ENCODE peak calls at places on chromosomes 13 and 19, in four cellular contexts. B is brain microvascular endothelial cell, Y is IMR-90, U is GM23338. Q is an unnamed sample.

GRCh38 chr19:7783991-7784421 is 21.0 kb downstream of the CLEC4M start:
- DNase-seq in B (peak), Y (peak), U (peak), Q (peak)

GRCh38 chr13:80962855-80963254 is 621.9 kb upstream of the SPRY2 start:
- DNase-seq in B (no peak), Y (no peak), U (no peak), Q (no peak)

GRCh38 chr19:29454109-29454508 is 71.7 kb upstream of the VSTM2B start:
- DNase-seq in B (no peak), Y (no peak), U (no peak), Q (no peak)

GRCh38 chr19:41863209-41863931 is 3.3 kb downstream of the RPS19 start:
- DNase-seq in B (no peak), Y (no peak), U (no peak), Q (no peak)

GRCh38 chr19:10346509-10346908 is 7.1 kb upstream of the ICAM3 start:
- DNase-seq in B (peak), Y (peak), U (no peak), Q (no peak)

GRCh38 chr13:114118763-114119123 is 13.7 kb downstream of the RASA3 start:
- DNase-seq in B (peak), Y (peak), U (no peak), Q (peak)

GRCh38 chr13:102333320-102334181 is 68.3 kb downstream of the FGF14 start:
- DNase-seq in B (no peak), Y (no peak), U (peak), Q (no peak)

GRCh38 chr13:40170982-40171381 is 495.5 kb downstream of the FOXO1 start:
- DNase-seq in B (no peak), Y (no peak), U (no peak), Q (no peak)

GRCh38 chr13:91668844-91669495 is 270.5 kb downstream of the GPC5 start:
- DNase-seq in B (no peak), Y (no peak), U (no peak), Q (no peak)

GRCh38 chr13:31517599-31517998 is 221.7 kb upstream of the RXFP2 start:
- DNase-seq in B (no peak), Y (no peak), U (no peak), Q (no peak)

GRCh38 chr13:20902438-20903163 is at the start of gene XPO4:
- DNase-seq in B (peak), Y (peak), U (peak), Q (peak)

GRCh38 chr13:66926200-66926850 is 303.8 kb downstream of the PCDH9 start:
- DNase-seq in B (no peak), Y (no peak), U (no peak), Q (no peak)

GRCh38 chr13:46721054-46721453 is 75.9 kb downstream of the ESD start:
- DNase-seq in B (peak), Y (peak), U (peak), Q (peak)

GRCh38 chr13:98039964-98040363 is 86.5 kb downstream of the IPO5 start:
- DNase-seq in B (no peak), Y (no peak), U (peak), Q (no peak)

GRCh38 chr13:30158774-30159445 is 148.4 kb downstream of the KATNAL1 start:
- DNase-seq in B (peak), Y (peak), U (no peak), Q (peak)

GRCh38 chr13:26061947-26062346 is 10.1 kb upstream of the SHISA2 start:
- DNase-seq in B (peak), Y (peak), U (no peak), Q (peak)

GRCh38 chr13:111326981-111327642 is 6.7 kb downstream of the TEX29 start:
- DNase-seq in B (no peak), Y (no peak), U (no peak), Q (no peak)

GRCh38 chr13:105070452-105070851 is 1465.0 kb downstream of the EFNB2 start:
- DNase-seq in B (no peak), Y (no peak), U (no peak), Q (no peak)

GRCh38 chr13:82565191-82565590 is 1317.1 kb downstream of the SLITRK1 start:
- DNase-seq in B (no peak), Y (no peak), U (peak), Q (peak)

GRCh38 chr19:14369399-14370168 is 11.7 kb upstream of the ADGRE5 start:
- DNase-seq in B (peak), Y (peak), U (no peak), Q (peak)

GRCh38 chr13:95185851-95186250 is 115.4 kb downstream of the ABCC4 start:
- DNase-seq in B (no peak), Y (no peak), U (no peak), Q (no peak)

GRCh38 chr13:28819046-28819747 is 942 bp upstream of the MTUS2 start:
- DNase-seq in B (no peak), Y (peak), U (peak), Q (peak)

GRCh38 chr13:101712026-101712348 is 259.5 kb downstream of the ITGBL1 start:
- DNase-seq in B (no peak), Y (no peak), U (no peak), Q (no peak)

DNA sequence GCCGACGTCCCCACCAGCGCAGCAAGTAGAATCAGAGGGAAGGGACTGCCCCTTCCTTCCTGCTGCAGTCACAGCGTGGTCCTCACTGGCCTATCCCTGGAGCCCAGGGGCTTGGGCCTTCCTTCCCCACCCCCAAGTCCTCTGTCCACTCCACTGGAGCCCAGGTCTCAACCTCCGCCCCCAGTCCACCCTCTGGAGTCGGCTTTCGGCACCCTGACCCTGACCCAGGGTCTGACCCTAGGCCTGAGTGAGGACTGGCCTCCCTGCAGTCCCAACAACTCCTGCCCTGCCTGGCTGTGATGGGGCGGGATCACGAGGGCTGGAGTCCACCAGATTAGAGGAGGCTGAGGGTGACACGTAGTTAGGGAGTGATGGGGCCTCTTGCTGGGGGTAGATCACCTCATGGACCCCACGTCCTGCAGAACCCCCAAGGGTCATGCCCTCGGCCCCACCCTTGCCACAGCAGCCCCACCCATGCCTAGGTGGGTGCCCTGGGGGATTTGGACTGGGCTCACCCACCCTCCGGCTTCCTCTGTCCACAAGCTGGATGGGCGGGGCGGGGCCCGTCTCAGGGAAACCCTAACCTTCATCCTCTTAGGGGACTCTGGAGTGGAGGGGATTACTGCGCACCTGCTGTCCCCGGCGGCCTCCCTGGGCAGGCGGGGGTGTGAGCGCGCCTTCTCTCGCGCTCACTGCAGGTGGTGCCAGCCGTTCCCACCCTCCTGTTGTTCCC is 3.8 kb downstream of the RAX2 start:
- DNase-seq in B (no peak), Y (no peak), U (no peak), Q (no peak)
- TF ChIP-seq CTCF in B (no peak), Y (no peak), U (no peak), Q (no peak)

GRCh38 chr19:44356383-44357111 is at the start of gene ZNF112:
- DNase-seq in B (peak), Y (peak), U (peak), Q (peak)
- H3K4me3 ChIP-seq in B (peak), Y (peak), U (peak), Q (peak)

GRCh38 chr13:36251012-36251411 is 36.7 kb upstream of the SOHLH2 start:
- DNase-seq in B (no peak), Y (no peak), U (no peak), Q (no peak)
- TF ChIP-seq CTCF in B (no peak), Y (no peak), U (no peak), Q (no peak)

DNA sequence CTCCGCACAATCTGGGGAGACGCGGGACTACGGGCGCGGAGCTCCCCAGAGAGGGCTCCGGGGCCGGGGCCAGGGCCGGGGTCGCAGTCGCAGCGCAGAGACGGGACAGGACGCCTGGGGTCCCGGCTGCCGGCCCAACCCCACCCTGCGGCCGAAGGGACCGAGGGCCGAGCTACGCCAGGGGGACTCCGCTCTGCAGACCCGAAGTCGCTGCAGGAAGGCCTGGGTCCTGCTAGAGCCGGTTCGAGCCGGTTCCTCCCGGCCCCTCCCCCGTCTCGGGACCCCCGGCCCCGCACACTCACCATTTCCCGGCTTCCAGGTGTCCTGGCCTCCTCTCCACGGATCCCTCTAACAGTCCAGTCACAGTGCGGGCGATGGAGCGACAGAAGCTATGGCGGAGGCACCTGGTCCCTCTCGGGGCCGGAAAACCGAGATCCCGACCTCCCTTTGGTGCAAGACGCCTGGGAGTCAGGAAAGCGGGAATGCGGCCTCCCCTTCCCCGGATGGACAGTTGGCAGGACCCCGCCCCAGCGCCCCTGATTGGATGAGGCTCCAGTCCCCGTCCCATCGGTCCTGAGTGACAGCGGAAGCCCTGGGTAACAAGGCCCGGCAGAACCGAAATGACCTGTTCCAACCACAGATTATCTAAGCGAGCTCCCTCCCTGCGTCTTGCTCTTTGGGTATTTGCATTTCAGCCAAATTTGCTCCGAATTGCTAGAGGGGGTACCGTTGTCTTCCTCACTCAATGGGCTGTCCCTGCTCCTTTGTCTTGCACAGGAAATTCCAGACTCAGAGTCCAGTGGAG is at the start of gene ZNF625:
- DNase-seq in B (peak), Y (peak), U (peak), Q (peak)
- H3K4me3 ChIP-seq in B (peak), Y (peak), U (peak), Q (peak)

DNA sequence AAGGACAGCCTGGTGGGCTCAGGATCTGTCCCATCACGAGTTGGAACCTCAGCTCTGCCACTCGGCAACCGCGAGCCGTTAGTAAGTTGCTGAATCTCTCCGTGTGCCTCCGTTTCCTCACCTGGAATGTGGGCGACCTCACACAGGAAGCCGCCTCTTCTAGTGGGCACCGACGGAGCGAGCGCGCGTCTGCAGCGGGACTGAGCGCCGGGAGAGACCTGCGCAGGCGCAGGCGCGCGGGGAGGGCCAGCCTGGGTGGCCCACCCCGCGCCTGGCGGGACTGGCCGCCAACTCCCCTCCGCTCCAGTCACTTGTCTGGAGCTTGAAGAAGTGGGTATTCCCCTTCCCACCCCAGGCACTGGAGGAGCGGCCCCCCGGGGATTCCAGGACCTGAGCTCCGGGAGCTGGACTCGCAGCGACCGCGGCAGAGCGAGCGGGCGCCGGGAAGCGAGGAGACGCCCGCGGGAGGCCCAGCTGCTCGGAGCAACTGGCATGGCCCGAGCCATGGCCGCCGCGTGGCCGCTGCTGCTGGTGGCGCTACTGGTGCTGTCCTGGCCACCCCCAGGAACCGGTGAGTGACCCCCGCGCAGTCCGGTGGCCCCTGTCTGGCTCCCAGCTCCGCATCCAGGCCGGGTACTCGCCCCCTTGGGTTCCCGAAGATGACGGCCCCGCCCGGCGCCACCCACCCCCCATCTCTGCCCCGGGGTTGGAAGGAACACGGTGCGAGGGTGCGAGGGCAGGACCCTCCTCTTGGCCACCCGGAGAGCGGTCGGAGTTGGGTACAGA is at the start of gene PVR:
- DNase-seq in B (peak), Y (peak), U (peak), Q (peak)
- TF ChIP-seq CTCF in B (no peak), Y (no peak), U (no peak), Q (no peak)

GRCh38 chr19:18322759-18323460 is at the start of gene LSM4:
- DNase-seq in B (peak), Y (peak), U (peak), Q (peak)

GRCh38 chr19:18319591-18320135 is 3.2 kb downstream of the LSM4 start:
- DNase-seq in B (no peak), Y (no peak), U (no peak), Q (no peak)

GRCh38 chr19:18321729-18322091 is 1.2 kb downstream of the LSM4 start:
- DNase-seq in B (no peak), Y (peak), U (no peak), Q (peak)

GRCh38 chr19:18322318-18322758 is 538 bp downstream of the LSM4 start:
- DNase-seq in B (peak), Y (peak), U (peak), Q (peak)

GRCh38 chr19:18320865-18321728 is 1.8 kb downstream of the LSM4 start:
- DNase-seq in B (no peak), Y (no peak), U (no peak), Q (no peak)
- H3K4me3 ChIP-seq in B (no peak), Y (no peak), U (peak), Q (no peak)

DNA sequence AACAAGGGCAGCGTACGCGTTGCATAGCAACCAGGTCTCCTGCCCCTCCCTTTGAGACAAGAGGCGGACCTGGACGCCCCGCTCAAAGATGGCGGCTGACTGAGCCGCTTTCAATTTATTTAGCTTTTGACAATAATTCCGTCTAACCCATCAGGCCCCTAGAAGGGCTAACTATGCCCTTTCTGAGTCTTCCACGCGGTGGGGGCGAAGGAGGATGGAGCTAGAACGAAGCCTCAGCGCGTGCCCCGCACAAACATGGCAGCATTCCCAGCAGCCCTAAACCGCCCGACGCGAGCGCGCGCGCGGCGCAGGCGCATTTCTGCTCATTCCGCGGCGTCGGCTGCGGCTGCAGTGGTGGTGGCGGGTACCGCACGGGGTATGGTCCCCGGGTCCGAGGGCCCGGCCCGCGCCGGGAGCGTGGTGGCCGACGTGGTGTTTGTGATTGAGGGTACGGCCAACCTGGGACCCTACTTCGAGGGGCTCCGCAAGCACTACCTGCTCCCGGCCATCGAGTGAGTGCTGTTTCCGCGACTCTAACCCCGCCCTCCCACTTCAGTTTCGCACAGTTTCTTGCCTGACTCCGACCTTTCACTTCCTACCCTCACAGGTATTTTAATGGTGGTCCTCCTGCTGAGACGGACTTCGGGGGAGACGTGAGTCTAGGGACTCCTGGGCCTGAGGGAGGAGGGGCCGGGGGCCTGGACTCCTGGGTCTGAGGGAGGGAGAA is at the start of gene MED25:
- DNase-seq in B (peak), Y (peak), U (peak), Q (peak)
- TF ChIP-seq CTCF in B (no peak), Y (no peak), U (no peak), Q (peak)

GRCh38 chr19:19514215-19514633 is 1.1 kb downstream of the TSSK6 start:
- DNase-seq in B (peak), Y (no peak), U (no peak), Q (peak)
- H3K4me3 ChIP-seq in B (no peak), Y (no peak), U (no peak), Q (peak)

GRCh38 chr19:35555301-35556005 is 8.0 kb downstream of the ATP4A start:
- DNase-seq in B (no peak), Y (peak), U (peak), Q (peak)
- TF ChIP-seq CTCF in B (peak), Y (peak), U (peak), Q (peak)

Q was measured in fibroblast of the aortic adventitia.